ENCODE peak calls at places on chromosomes 2 and 18, in seven cellular contexts. One of them, this sample, is unnamed.

GRCh38 chr2:23381084-23381483 is 3.9 kb upstream of the KLHL29 start:
- DNase-seq in esophagus muscularis mucosa: no peak
- DNase-seq in IMR-90: peak
- DNase-seq in AG09309: no peak
- DNase-seq in tibial artery: peak
- DNase-seq in upper lobe of left lung: no peak
- DNase-seq in adrenal gland: peak
- DNase-seq in this sample: peak

GRCh38 chr2:191957996-191958860 is 111.3 kb upstream of the CAVIN2 start:
- DNase-seq in upper lobe of left lung: no peak
- DNase-seq in tibial artery: no peak
- DNase-seq in IMR-90: no peak
- DNase-seq in AG09309: no peak
- DNase-seq in esophagus muscularis mucosa: no peak
- DNase-seq in adrenal gland: no peak
- DNase-seq in this sample: peak

GRCh38 chr2:39455826-39456225 is 18.7 kb upstream of the MAP4K3 start:
- DNase-seq in AG09309: no peak
- DNase-seq in esophagus muscularis mucosa: no peak
- DNase-seq in upper lobe of left lung: no peak
- DNase-seq in IMR-90: peak
- DNase-seq in tibial artery: no peak
- DNase-seq in adrenal gland: no peak
- DNase-seq in this sample: no peak

GRCh38 chr2:226031078-226031937 is 631.8 kb downstream of the NYAP2 start:
- DNase-seq in adrenal gland: peak
- DNase-seq in AG09309: peak
- DNase-seq in upper lobe of left lung: peak
- DNase-seq in IMR-90: peak
- DNase-seq in tibial artery: peak
- DNase-seq in esophagus muscularis mucosa: no peak
- DNase-seq in this sample: peak

GRCh38 chr2:26727641-26728561 is 35.4 kb downstream of the KCNK3 start:
- DNase-seq in adrenal gland: no peak
- DNase-seq in esophagus muscularis mucosa: no peak
- DNase-seq in AG09309: no peak
- DNase-seq in upper lobe of left lung: peak
- DNase-seq in IMR-90: no peak
- DNase-seq in tibial artery: no peak
- DNase-seq in this sample: no peak

GRCh38 chr2:172021955-172022354 is 22.2 kb downstream of the METAP1D start:
- DNase-seq in adrenal gland: no peak
- DNase-seq in IMR-90: peak
- DNase-seq in upper lobe of left lung: no peak
- DNase-seq in AG09309: no peak
- DNase-seq in esophagus muscularis mucosa: no peak
- DNase-seq in tibial artery: no peak
- DNase-seq in this sample: no peak

GRCh38 chr18:46174317-46175039 is 70.3 kb downstream of the HAUS1 start:
- DNase-seq in esophagus muscularis mucosa: no peak
- DNase-seq in tibial artery: no peak
- DNase-seq in AG09309: no peak
- DNase-seq in upper lobe of left lung: peak
- DNase-seq in adrenal gland: peak
- DNase-seq in IMR-90: peak
- DNase-seq in this sample: no peak

GRCh38 chr18:72375628-72376027 is 168.5 kb downstream of the CBLN2 start:
- DNase-seq in AG09309: peak
- DNase-seq in esophagus muscularis mucosa: no peak
- DNase-seq in tibial artery: no peak
- DNase-seq in IMR-90: peak
- DNase-seq in upper lobe of left lung: peak
- DNase-seq in adrenal gland: no peak
- DNase-seq in this sample: no peak

GRCh38 chr2:45045706-45046105 is 36.5 kb upstream of the SIX2 start:
- DNase-seq in adrenal gland: no peak
- DNase-seq in IMR-90: no peak
- DNase-seq in AG09309: no peak
- DNase-seq in upper lobe of left lung: no peak
- DNase-seq in esophagus muscularis mucosa: no peak
- DNase-seq in tibial artery: no peak
- DNase-seq in this sample: no peak

GRCh38 chr18:49225160-49225559 is 235.3 kb downstream of the DYM start:
- DNase-seq in IMR-90: peak
- DNase-seq in adrenal gland: no peak
- DNase-seq in AG09309: peak
- DNase-seq in upper lobe of left lung: no peak
- DNase-seq in esophagus muscularis mucosa: no peak
- DNase-seq in tibial artery: no peak
- DNase-seq in this sample: no peak

GRCh38 chr2:75666821-75667344 is 20.3 kb downstream of the MRPL19 start:
- DNase-seq in esophagus muscularis mucosa: no peak
- DNase-seq in tibial artery: no peak
- DNase-seq in adrenal gland: no peak
- DNase-seq in upper lobe of left lung: no peak
- DNase-seq in IMR-90: no peak
- DNase-seq in AG09309: no peak
- DNase-seq in this sample: no peak

GRCh38 chr2:167404896-167405295 is 516.6 kb downstream of the XIRP2 start:
- DNase-seq in adrenal gland: no peak
- DNase-seq in IMR-90: peak
- DNase-seq in tibial artery: no peak
- DNase-seq in esophagus muscularis mucosa: no peak
- DNase-seq in AG09309: no peak
- DNase-seq in upper lobe of left lung: no peak
- DNase-seq in this sample: no peak

GRCh38 chr2:120599064-120599463 is 136.6 kb upstream of the GLI2 start:
- DNase-seq in adrenal gland: no peak
- DNase-seq in esophagus muscularis mucosa: no peak
- DNase-seq in tibial artery: no peak
- DNase-seq in AG09309: no peak
- DNase-seq in upper lobe of left lung: no peak
- DNase-seq in IMR-90: no peak
- DNase-seq in this sample: no peak

GRCh38 chr2:184053326-184053725 is 545.0 kb upstream of the ZNF804A start:
- DNase-seq in tibial artery: no peak
- DNase-seq in adrenal gland: no peak
- DNase-seq in esophagus muscularis mucosa: no peak
- DNase-seq in IMR-90: no peak
- DNase-seq in AG09309: no peak
- DNase-seq in upper lobe of left lung: no peak
- DNase-seq in this sample: no peak

GRCh38 chr18:10242922-10243680 is 211.3 kb upstream of the APCDD1 start:
- DNase-seq in esophagus muscularis mucosa: no peak
- DNase-seq in IMR-90: no peak
- DNase-seq in AG09309: no peak
- DNase-seq in upper lobe of left lung: no peak
- DNase-seq in adrenal gland: no peak
- DNase-seq in tibial artery: no peak
- DNase-seq in this sample: no peak

GRCh38 chr18:33304277-33304676 is 136.2 kb downstream of the CCDC178 start:
- DNase-seq in IMR-90: no peak
- DNase-seq in tibial artery: no peak
- DNase-seq in upper lobe of left lung: no peak
- DNase-seq in AG09309: no peak
- DNase-seq in adrenal gland: no peak
- DNase-seq in esophagus muscularis mucosa: no peak
- DNase-seq in this sample: no peak

GRCh38 chr2:231922945-231923344 is 3.3 kb downstream of the NPPC start:
- DNase-seq in IMR-90: no peak
- DNase-seq in tibial artery: peak
- DNase-seq in upper lobe of left lung: no peak
- DNase-seq in esophagus muscularis mucosa: no peak
- DNase-seq in adrenal gland: no peak
- DNase-seq in AG09309: no peak
- DNase-seq in this sample: no peak

GRCh38 chr2:55761526-55761925 is 67.9 kb upstream of the PNPT1 start:
- DNase-seq in IMR-90: peak
- DNase-seq in adrenal gland: no peak
- DNase-seq in AG09309: peak
- DNase-seq in upper lobe of left lung: no peak
- DNase-seq in tibial artery: no peak
- DNase-seq in esophagus muscularis mucosa: no peak
- DNase-seq in this sample: peak

GRCh38 chr2:55761024-55761423 is 67.4 kb upstream of the PNPT1 start:
- DNase-seq in IMR-90: peak
- DNase-seq in AG09309: no peak
- DNase-seq in tibial artery: no peak
- DNase-seq in adrenal gland: no peak
- DNase-seq in upper lobe of left lung: no peak
- DNase-seq in esophagus muscularis mucosa: no peak
- DNase-seq in this sample: no peak

GRCh38 chr2:55766947-55767346 is 73.3 kb upstream of the PNPT1 start:
- DNase-seq in AG09309: no peak
- DNase-seq in tibial artery: no peak
- DNase-seq in adrenal gland: no peak
- DNase-seq in IMR-90: no peak
- DNase-seq in esophagus muscularis mucosa: no peak
- DNase-seq in upper lobe of left lung: no peak
- DNase-seq in this sample: no peak

GRCh38 chr2:55760125-55760524 is 66.5 kb upstream of the PNPT1 start:
- DNase-seq in AG09309: no peak
- DNase-seq in adrenal gland: no peak
- DNase-seq in esophagus muscularis mucosa: no peak
- DNase-seq in IMR-90: no peak
- DNase-seq in upper lobe of left lung: no peak
- DNase-seq in tibial artery: no peak
- DNase-seq in this sample: no peak

GRCh38 chr2:55763721-55764120 is 70.1 kb upstream of the PNPT1 start:
- DNase-seq in upper lobe of left lung: no peak
- DNase-seq in IMR-90: no peak
- DNase-seq in tibial artery: no peak
- DNase-seq in esophagus muscularis mucosa: no peak
- DNase-seq in adrenal gland: no peak
- DNase-seq in AG09309: no peak
- DNase-seq in this sample: no peak
- TF ChIP-seq CTCF in upper lobe of left lung: no peak
- TF ChIP-seq CTCF in IMR-90: no peak
- TF ChIP-seq CTCF in tibial artery: no peak
- TF ChIP-seq CTCF in esophagus muscularis mucosa: no peak
- TF ChIP-seq CTCF in adrenal gland: no peak
- TF ChIP-seq CTCF in AG09309: no peak
- TF ChIP-seq CTCF in this sample: no peak

GRCh38 chr2:202149155-202149762 is 76.2 kb downstream of the KIAA2012 start:
- DNase-seq in AG09309: no peak
- DNase-seq in upper lobe of left lung: no peak
- DNase-seq in IMR-90: peak
- DNase-seq in tibial artery: peak
- DNase-seq in adrenal gland: no peak
- DNase-seq in esophagus muscularis mucosa: no peak
- DNase-seq in this sample: no peak

GRCh38 chr2:202148515-202149154 is 75.6 kb downstream of the KIAA2012 start:
- DNase-seq in tibial artery: no peak
- DNase-seq in upper lobe of left lung: no peak
- DNase-seq in AG09309: no peak
- DNase-seq in IMR-90: no peak
- DNase-seq in adrenal gland: no peak
- DNase-seq in esophagus muscularis mucosa: no peak
- DNase-seq in this sample: no peak

GRCh38 chr2:202154613-202155281 is 81.7 kb downstream of the KIAA2012 start:
- DNase-seq in AG09309: no peak
- DNase-seq in adrenal gland: no peak
- DNase-seq in upper lobe of left lung: no peak
- DNase-seq in tibial artery: no peak
- DNase-seq in IMR-90: peak
- DNase-seq in esophagus muscularis mucosa: no peak
- DNase-seq in this sample: no peak

GRCh38 chr2:202149953-202150352 is 76.9 kb downstream of the KIAA2012 start:
- DNase-seq in tibial artery: no peak
- DNase-seq in esophagus muscularis mucosa: no peak
- DNase-seq in adrenal gland: no peak
- DNase-seq in AG09309: no peak
- DNase-seq in IMR-90: no peak
- DNase-seq in upper lobe of left lung: no peak
- DNase-seq in this sample: no peak

DNA sequence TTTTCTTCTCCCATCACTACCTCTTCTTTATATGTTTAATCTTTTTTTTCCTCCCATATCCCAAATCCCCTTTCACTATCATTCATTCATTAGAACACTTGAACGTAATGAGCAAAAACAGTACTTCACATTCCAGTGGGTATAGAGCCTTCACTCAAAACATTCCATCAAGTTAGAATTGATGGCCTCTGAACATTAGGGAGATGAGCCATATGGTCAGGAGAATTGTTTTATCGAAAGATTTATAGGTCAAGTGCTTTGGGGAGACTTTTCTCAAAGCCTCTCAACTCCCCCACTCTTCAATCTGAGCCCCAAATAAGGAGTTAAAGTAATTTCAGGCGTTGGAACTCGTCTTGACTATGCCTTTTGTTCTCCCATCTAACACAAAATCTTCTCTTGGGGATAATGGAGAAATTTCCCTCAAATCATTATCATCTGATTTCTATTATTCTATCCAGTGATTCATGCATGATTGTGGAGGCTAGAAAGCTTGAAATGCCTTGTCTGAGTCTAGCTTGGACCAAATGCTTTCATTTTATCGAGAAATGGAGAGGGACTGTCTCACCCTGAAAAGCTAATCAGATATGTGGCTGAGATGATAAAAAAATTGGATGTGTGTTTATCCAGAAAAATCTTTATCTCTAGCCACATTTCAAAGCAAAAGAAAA is 79.2 kb downstream of the KIAA2012 start:
- DNase-seq in AG09309: no peak
- DNase-seq in adrenal gland: no peak
- DNase-seq in upper lobe of left lung: no peak
- DNase-seq in tibial artery: no peak
- DNase-seq in esophagus muscularis mucosa: no peak
- DNase-seq in IMR-90: peak
- DNase-seq in this sample: no peak
- H3K4me3 ChIP-seq in AG09309: no peak
- H3K4me3 ChIP-seq in adrenal gland: no peak
- H3K4me3 ChIP-seq in upper lobe of left lung: no peak
- H3K4me3 ChIP-seq in tibial artery: no peak
- H3K4me3 ChIP-seq in esophagus muscularis mucosa: no peak
- H3K4me3 ChIP-seq in IMR-90: no peak
- H3K4me3 ChIP-seq in this sample: no peak

GRCh38 chr2:112829247-112829646 is 7.3 kb downstream of the IL1B start:
- DNase-seq in tibial artery: no peak
- DNase-seq in adrenal gland: no peak
- DNase-seq in esophagus muscularis mucosa: no peak
- DNase-seq in IMR-90: no peak
- DNase-seq in AG09309: no peak
- DNase-seq in upper lobe of left lung: no peak
- DNase-seq in this sample: no peak
- TF ChIP-seq CTCF in tibial artery: no peak
- TF ChIP-seq CTCF in adrenal gland: no peak
- TF ChIP-seq CTCF in esophagus muscularis mucosa: no peak
- TF ChIP-seq CTCF in IMR-90: no peak
- TF ChIP-seq CTCF in AG09309: no peak
- TF ChIP-seq CTCF in upper lobe of left lung: no peak
- TF ChIP-seq CTCF in this sample: no peak

DNA sequence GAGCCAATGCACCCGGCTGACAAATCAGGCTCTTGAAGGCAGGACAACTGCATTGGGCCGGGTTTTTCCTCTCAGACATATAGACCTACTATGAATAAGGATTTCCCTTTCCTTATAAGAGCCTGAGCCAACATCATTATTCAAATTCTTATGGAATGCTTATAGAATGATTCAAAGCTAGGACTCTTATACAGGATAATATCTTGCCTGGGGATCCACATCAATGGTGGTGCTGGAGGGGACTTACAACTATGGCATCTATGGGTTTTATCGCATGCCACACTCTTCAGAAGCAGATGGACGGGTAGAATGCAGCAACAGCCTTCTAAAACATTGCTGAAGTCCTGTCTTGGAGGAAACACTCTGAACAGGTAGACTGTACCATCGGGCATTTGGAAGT is 296.8 kb upstream of the KYNU start:
- DNase-seq in adrenal gland: no peak
- DNase-seq in AG09309: no peak
- DNase-seq in IMR-90: no peak
- DNase-seq in tibial artery: no peak
- DNase-seq in upper lobe of left lung: no peak
- DNase-seq in esophagus muscularis mucosa: no peak
- DNase-seq in this sample: no peak
- H3K4me3 ChIP-seq in adrenal gland: no peak
- H3K4me3 ChIP-seq in AG09309: no peak
- H3K4me3 ChIP-seq in IMR-90: no peak
- H3K4me3 ChIP-seq in tibial artery: no peak
- H3K4me3 ChIP-seq in upper lobe of left lung: no peak
- H3K4me3 ChIP-seq in esophagus muscularis mucosa: no peak
- H3K4me3 ChIP-seq in this sample: no peak